ENCODE peak calls at places on chromosomes 7 and 10, in five cellular contexts. B is fibroblast of lung, S is WERI-Rb-1, R is aorta, Z is dorsolateral prefrontal cortex. A is an unnamed sample. For H3K27me3, the result is how much of the 10 kb centered on the place peaks cover.

GRCh38 chr10:1938317-1938716 is 201.0 kb upstream of the ADARB2 start:
- DNase-seq in B (no peak), S (no peak), R (no peak), Z (no peak), A (no peak)

GRCh38 chr10:71729023-71729649 is 9.6 kb upstream of the C10orf105 start:
- DNase-seq in B (no peak), S (no peak), R (no peak), Z (no peak), A (peak)

GRCh38 chr10:6171891-6172354 is 30.8 kb upstream of the PFKFB3 start:
- DNase-seq in B (peak), S (no peak), R (peak), Z (peak), A (peak)

GRCh38 chr10:11725912-11726311 is 16.3 kb upstream of the ECHDC3 start:
- DNase-seq in B (no peak), S (no peak), R (no peak), Z (no peak), A (no peak)

GRCh38 chr10:76037531-76037930 is 606.1 kb downstream of the LRMDA start:
- DNase-seq in B (peak), S (no peak), R (no peak), Z (no peak), A (no peak)

GRCh38 chr10:909831-910230 is 21.7 kb downstream of the LARP4B start:
- DNase-seq in B (peak), S (no peak), R (no peak), Z (no peak), A (no peak)

GRCh38 chr10:117221156-117221711 is 19.7 kb upstream of the SLC18A2 start:
- DNase-seq in B (peak), S (no peak), R (peak), Z (no peak), A (no peak)

GRCh38 chr10:101672536-101672935 is 22.4 kb downstream of the FBXW4 start:
- DNase-seq in B (no peak), S (no peak), R (no peak), Z (peak), A (peak)

GRCh38 chr10:111648046-111648445 is 535.5 kb downstream of the GPAM start:
- DNase-seq in B (peak), S (no peak), R (no peak), Z (no peak), A (no peak)

GRCh38 chr7:46071601-46072000 is 150.5 kb upstream of the IGFBP3 start:
- DNase-seq in B (peak), S (no peak), R (no peak), Z (no peak), A (no peak)

GRCh38 chr7:85522070-85522469 is 335.2 kb upstream of the SEMA3D start:
- DNase-seq in B (no peak), S (no peak), R (no peak), Z (no peak), A (no peak)

GRCh38 chr7:95493247-95493646 is 7.5 kb downstream of the ASB4 start:
- DNase-seq in B (peak), S (no peak), R (no peak), Z (no peak), A (no peak)

GRCh38 chr7:29234438-29234837 is 39.9 kb downstream of the CHN2 start:
- DNase-seq in B (no peak), S (no peak), R (no peak), Z (no peak), A (no peak)

GRCh38 chr7:121329460-121330052 is 756 bp downstream of the WNT16 start:
- DNase-seq in B (peak), S (peak), R (no peak), Z (peak), A (no peak)

GRCh38 chr10:12835709-12836108 is 165.8 kb downstream of the CCDC3 start:
- DNase-seq in B (peak), S (no peak), R (no peak), Z (peak), A (no peak)

GRCh38 chr7:135930565-135931423 is 46.4 kb downstream of the MTPN start:
- DNase-seq in B (peak), S (no peak), R (no peak), Z (no peak), A (no peak)

GRCh38 chr10:22853906-22854447 is 73.9 kb upstream of the ARMC3 start:
- DNase-seq in B (peak), S (no peak), R (no peak), Z (no peak), A (no peak)

GRCh38 chr10:119658274-119658673 is 7.1 kb downstream of the BAG3 start:
- DNase-seq in B (peak), S (no peak), R (peak), Z (peak), A (peak)

GRCh38 chr10:31759124-31759798 is 169.4 kb downstream of the ARHGAP12 start:
- DNase-seq in B (no peak), S (peak), R (peak), Z (no peak), A (peak)

GRCh38 chr7:138563808-138564207 is 103.7 kb downstream of the TRIM24 start:
- DNase-seq in B (no peak), S (no peak), R (no peak), Z (no peak), A (no peak)

GRCh38 chr7:79540592-79540991 is 87.1 kb upstream of the MAGI2 start:
- DNase-seq in B (no peak), S (no peak), R (no peak), Z (no peak), A (no peak)

GRCh38 chr10:77602231-77602912 is 35.2 kb downstream of the KCNMA1 start:
- DNase-seq in B (no peak), S (no peak), R (no peak), Z (no peak), A (no peak)

GRCh38 chr7:82631998-82632397 is 188.4 kb upstream of the CACNA2D1 start:
- DNase-seq in B (peak), S (no peak), R (no peak), Z (no peak), A (no peak)

GRCh38 chr10:114485695-114486400 is 81.5 kb upstream of the AFAP1L2 start:
- DNase-seq in B (no peak), S (no peak), R (no peak), Z (no peak), A (no peak)

GRCh38 chr7:27774717-27775328 is 34.9 kb downstream of the TAX1BP1 start:
- DNase-seq in B (peak), S (no peak), R (no peak), Z (no peak), A (no peak)

DNA sequence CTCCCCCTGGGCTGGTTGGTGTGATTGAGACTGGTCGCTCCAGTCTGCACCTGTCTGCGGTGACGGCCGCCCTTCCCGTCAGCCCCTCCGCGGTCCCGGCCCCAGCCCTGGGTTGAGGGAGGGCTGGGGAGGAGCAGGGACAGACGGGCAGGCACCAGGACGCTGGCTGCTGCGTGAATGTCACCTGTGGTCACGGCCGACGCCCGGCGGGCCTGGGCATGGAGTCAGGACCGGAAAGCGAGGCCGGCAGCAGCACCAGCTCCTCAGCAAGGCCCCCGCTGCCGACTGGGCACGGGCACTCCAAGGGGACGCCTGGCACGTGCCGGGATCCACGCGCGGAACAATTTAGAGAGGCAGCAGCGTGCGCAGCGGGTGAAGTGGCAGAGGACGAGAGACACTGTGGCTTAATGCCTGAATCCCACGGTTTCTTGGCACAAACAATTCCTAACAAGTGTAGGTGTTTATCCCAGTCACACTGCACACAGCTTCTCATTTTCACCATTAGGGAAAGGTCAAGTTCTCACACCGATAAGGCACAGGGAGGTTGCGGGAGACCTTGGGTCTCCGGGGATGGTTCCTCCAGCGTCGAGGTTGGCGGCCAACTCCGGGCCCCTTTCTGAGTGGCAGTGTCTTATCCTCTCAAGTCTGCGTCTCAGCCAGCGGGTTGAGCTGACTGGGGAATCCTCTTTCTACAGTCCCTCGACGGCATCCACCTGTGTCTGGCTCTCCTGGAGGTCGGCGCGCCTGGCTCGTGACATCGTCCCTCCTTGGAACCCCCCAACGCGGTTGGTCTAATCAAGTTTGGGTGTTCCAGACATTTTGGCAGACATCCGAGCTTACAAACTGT is 66.4 kb upstream of the ADGRA1 start:
- DNase-seq in B (no peak), S (no peak), R (no peak), Z (no peak), A (no peak)
- H3K27me3 ChIP-seq in B (under half), S (under half), R (under half), Z (under half), A (under half)

GRCh38 chr10:14439451-14440259 is 108.9 kb upstream of the FRMD4A start:
- DNase-seq in B (peak), S (no peak), R (no peak), Z (no peak), A (no peak)

GRCh38 chr10:14436233-14436632 is 105.5 kb upstream of the FRMD4A start:
- DNase-seq in B (no peak), S (no peak), R (no peak), Z (no peak), A (no peak)

GRCh38 chr10:14433147-14433546 is 102.4 kb upstream of the FRMD4A start:
- DNase-seq in B (no peak), S (no peak), R (no peak), Z (no peak), A (no peak)

GRCh38 chr10:14438057-14438456 is 107.3 kb upstream of the FRMD4A start:
- DNase-seq in B (no peak), S (no peak), R (no peak), Z (no peak), A (no peak)

GRCh38 chr10:14438576-14438975 is 107.9 kb upstream of the FRMD4A start:
- DNase-seq in B (no peak), S (no peak), R (no peak), Z (no peak), A (no peak)
- H3K27me3 ChIP-seq in B (under half), S (under half), R (under half), Z (under half), A (under half)

DNA sequence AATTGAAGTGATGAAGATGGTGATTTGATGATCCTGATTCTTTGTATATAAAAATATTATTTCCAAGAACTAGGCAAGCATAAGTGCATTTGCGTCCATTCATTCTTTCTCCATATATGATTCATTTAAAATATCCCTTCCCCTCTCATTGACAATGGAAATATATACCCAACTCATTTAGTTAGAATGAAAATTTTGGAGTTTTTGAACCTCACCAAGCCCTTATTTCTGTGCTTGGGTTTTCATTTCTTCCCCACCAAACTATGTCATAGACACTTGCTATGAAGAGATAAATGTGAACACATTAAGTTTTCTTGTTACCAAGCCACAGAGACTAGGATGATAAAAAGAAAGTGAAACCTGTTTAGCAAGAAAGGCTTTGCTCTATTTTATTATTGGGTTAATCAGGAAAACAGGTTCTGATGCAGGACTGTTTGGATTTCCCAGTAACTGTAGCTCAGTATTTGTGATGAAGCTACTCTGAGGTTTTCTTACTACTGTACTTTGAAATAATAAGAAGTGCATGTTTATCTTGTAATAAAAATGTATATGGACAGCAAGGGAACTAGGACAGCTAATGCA is 68.3 kb downstream of the ITGB1 start:
- DNase-seq in B (no peak), S (no peak), R (no peak), Z (no peak), A (no peak)
- H3K27me3 ChIP-seq in B (under half), S (under half), R (under half), Z (under half), A (under half)

DNA sequence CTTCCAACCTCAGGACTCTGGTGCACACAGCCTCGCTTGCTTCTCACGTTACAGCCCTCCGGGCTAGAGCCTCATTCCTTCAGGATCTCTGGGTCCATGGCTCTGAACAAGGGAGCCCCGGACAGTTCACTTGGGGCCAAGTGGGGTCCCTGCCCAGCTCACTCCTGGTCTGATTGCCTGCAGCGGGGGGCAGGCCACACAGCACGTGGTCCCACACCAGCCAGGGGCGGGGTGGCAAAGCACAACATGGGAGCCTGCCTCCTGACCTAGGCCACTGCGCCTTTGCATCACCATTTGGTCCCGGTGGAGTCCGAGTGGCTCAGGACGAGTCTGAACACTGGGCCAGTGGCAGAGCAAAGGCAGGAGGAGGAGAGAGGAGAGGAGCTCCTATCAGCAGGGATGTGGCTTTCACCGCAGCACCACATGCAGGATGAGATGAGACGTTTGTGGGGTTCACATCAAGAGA is 13.4 kb upstream of the CRYGN start:
- DNase-seq in B (no peak), S (no peak), R (peak), Z (no peak), A (no peak)
- H3K27me3 ChIP-seq in B (under half), S (under half), R (under half), Z (under half), A (under half)